ENCODE peak calls at places on chromosomes 3 and 15, in eight cellular contexts. J is Ammon's horn, N is substantia nigra, E is A172, B is head of caudate nucleus, Q is left ventricle myocardium inferior, F is HT1080, W is neural crest cell. U is an unnamed sample.

GRCh38 chr3:88807471-88808090 is 299.8 kb upstream of the EPHA3 start:
- DNase-seq in J (no peak), N (no peak), E (no peak), B (no peak), Q (no peak), F (peak; percentile 23), W (no peak), U (peak; percentile 12)

GRCh38 chr3:27253391-27253790 is 115.8 kb downstream of the NEK10 start:
- DNase-seq in J (no peak), N (no peak), E (no peak), B (no peak), Q (no peak), F (no peak), W (no peak), U (no peak)

GRCh38 chr3:150412599-150413069 is 4.5 kb downstream of the TSC22D2 start:
- DNase-seq in J (peak; percentile 57), N (no peak), E (peak; percentile 70), B (no peak), Q (no peak), F (peak; percentile 76), W (no peak), U (peak; percentile 77)

GRCh38 chr15:51132384-51133139 is 37.9 kb upstream of the TNFAIP8L3 start:
- DNase-seq in J (peak; percentile 81), N (peak; percentile 32), E (peak; percentile 94), B (no peak), Q (no peak), F (peak; percentile 92), W (peak; percentile 34), U (peak; percentile 92)

GRCh38 chr15:63503739-63504246 is 600 bp upstream of the USP3 start:
- DNase-seq in J (peak; percentile 29), N (peak; percentile 60), E (peak; percentile 74), B (peak; percentile 71), Q (no peak), F (peak; percentile 80), W (no peak), U (peak; percentile 75)

GRCh38 chr3:50365080-50365841 is 5.9 kb upstream of the TMEM115 start:
- DNase-seq in J (peak; percentile 70), N (peak; percentile 41), E (no peak), B (peak; percentile 81), Q (peak; percentile 82), F (no peak), W (peak; percentile 73), U (no peak)

GRCh38 chr15:99474041-99474906 is 91.5 kb upstream of the MEF2A start:
- DNase-seq in J (peak; percentile 64), N (peak; percentile 68), E (no peak), B (peak; percentile 63), Q (peak; percentile 70), F (no peak), W (no peak), U (no peak)

GRCh38 chr15:70014311-70014707 is 83.4 kb downstream of the TLE3 start:
- DNase-seq in J (no peak), N (no peak), E (no peak), B (no peak), Q (no peak), F (no peak), W (no peak), U (no peak)

GRCh38 chr15:73709671-73710070 is 25.5 kb downstream of the CD276 start:
- DNase-seq in J (no peak), N (no peak), E (no peak), B (no peak), Q (no peak), F (no peak), W (no peak), U (no peak)

GRCh38 chr15:65827065-65827464 is 35.0 kb upstream of the DENND4A start:
- DNase-seq in J (no peak), N (no peak), E (no peak), B (no peak), Q (no peak), F (no peak), W (no peak), U (no peak)

U was measured in M059J.